ENCODE peak calls at places on chromosomes 11 and 22, in six cellular contexts. One of them, this sample, is unnamed.

GRCh38 chr11:129375731-129376657 is at the start of gene BARX2:
- DNase-seq in fibroblast of the aortic adventitia: peak; percentile 56
- DNase-seq in NCI-H2029: peak; percentile 38
- DNase-seq in esophagus squamous epithelium: no peak
- DNase-seq in T follicular helper cell: no peak
- DNase-seq in activated CD4-positive, alpha-beta T cell treated with anti-CD3 and anti-CD28 coated beads, Interleukin-2, amount 10 ng/mL, durations not matched to agents 7 days and 5 days: peak; percentile 24
- DNase-seq in this sample: no peak

GRCh38 chr11:705646-706438 is at the start of gene EPS8L2:
- DNase-seq in fibroblast of the aortic adventitia: no peak
- DNase-seq in esophagus squamous epithelium: no peak
- DNase-seq in T follicular helper cell: no peak
- DNase-seq in activated CD4-positive, alpha-beta T cell treated with anti-CD3 and anti-CD28 coated beads, Interleukin-2, amount 10 ng/mL, durations not matched to agents 7 days and 5 days: no peak
- DNase-seq in NCI-H2029: peak; percentile 29
- DNase-seq in this sample: no peak

GRCh38 chr11:46952553-46952952 is 16.0 kb downstream of the CSTPP1 start:
- DNase-seq in NCI-H2029: no peak
- DNase-seq in T follicular helper cell: no peak
- DNase-seq in esophagus squamous epithelium: no peak
- DNase-seq in fibroblast of the aortic adventitia: no peak
- DNase-seq in activated CD4-positive, alpha-beta T cell treated with anti-CD3 and anti-CD28 coated beads, Interleukin-2, amount 10 ng/mL, durations not matched to agents 7 days and 5 days: no peak
- DNase-seq in this sample: no peak

GRCh38 chr22:28030442-28030841 is 111.4 kb upstream of the PITPNB start:
- DNase-seq in NCI-H2029: no peak
- DNase-seq in activated CD4-positive, alpha-beta T cell treated with anti-CD3 and anti-CD28 coated beads, Interleukin-2, amount 10 ng/mL, durations not matched to agents 7 days and 5 days: no peak
- DNase-seq in T follicular helper cell: no peak
- DNase-seq in fibroblast of the aortic adventitia: no peak
- DNase-seq in esophagus squamous epithelium: no peak
- DNase-seq in this sample: no peak

GRCh38 chr11:124676386-124676785 is 2.7 kb downstream of the SPA17 start:
- DNase-seq in esophagus squamous epithelium: no peak
- DNase-seq in NCI-H2029: no peak
- DNase-seq in T follicular helper cell: no peak
- DNase-seq in fibroblast of the aortic adventitia: peak; percentile 84
- DNase-seq in activated CD4-positive, alpha-beta T cell treated with anti-CD3 and anti-CD28 coated beads, Interleukin-2, amount 10 ng/mL, durations not matched to agents 7 days and 5 days: no peak
- DNase-seq in this sample: no peak

GRCh38 chr11:116792869-116793475 is 1.3 kb upstream of the APOA5 start:
- DNase-seq in T follicular helper cell: no peak
- DNase-seq in esophagus squamous epithelium: no peak
- DNase-seq in NCI-H2029: no peak
- DNase-seq in fibroblast of the aortic adventitia: peak; percentile 70
- DNase-seq in activated CD4-positive, alpha-beta T cell treated with anti-CD3 and anti-CD28 coated beads, Interleukin-2, amount 10 ng/mL, durations not matched to agents 7 days and 5 days: no peak
- DNase-seq in this sample: no peak

GRCh38 chr22:49825436-49825835 is 2.2 kb downstream of the BRD1 start:
- DNase-seq in T follicular helper cell: no peak
- DNase-seq in activated CD4-positive, alpha-beta T cell treated with anti-CD3 and anti-CD28 coated beads, Interleukin-2, amount 10 ng/mL, durations not matched to agents 7 days and 5 days: no peak
- DNase-seq in NCI-H2029: no peak
- DNase-seq in fibroblast of the aortic adventitia: peak; percentile 48
- DNase-seq in esophagus squamous epithelium: no peak
- DNase-seq in this sample: no peak

GRCh38 chr11:20172721-20173447 is 12.6 kb upstream of the DBX1 start:
- DNase-seq in esophagus squamous epithelium: no peak
- DNase-seq in T follicular helper cell: no peak
- DNase-seq in activated CD4-positive, alpha-beta T cell treated with anti-CD3 and anti-CD28 coated beads, Interleukin-2, amount 10 ng/mL, durations not matched to agents 7 days and 5 days: no peak
- DNase-seq in NCI-H2029: no peak
- DNase-seq in fibroblast of the aortic adventitia: no peak
- DNase-seq in this sample: no peak

GRCh38 chr22:49770454-49771265 is 57.0 kb downstream of the BRD1 start:
- DNase-seq in esophagus squamous epithelium: no peak
- DNase-seq in activated CD4-positive, alpha-beta T cell treated with anti-CD3 and anti-CD28 coated beads, Interleukin-2, amount 10 ng/mL, durations not matched to agents 7 days and 5 days: peak; percentile 27
- DNase-seq in T follicular helper cell: no peak
- DNase-seq in fibroblast of the aortic adventitia: no peak
- DNase-seq in NCI-H2029: no peak
- DNase-seq in this sample: peak; percentile 7

GRCh38 chr11:128405693-128406364 is 181.5 kb downstream of the ETS1 start:
- DNase-seq in esophagus squamous epithelium: no peak
- DNase-seq in T follicular helper cell: no peak
- DNase-seq in activated CD4-positive, alpha-beta T cell treated with anti-CD3 and anti-CD28 coated beads, Interleukin-2, amount 10 ng/mL, durations not matched to agents 7 days and 5 days: no peak
- DNase-seq in fibroblast of the aortic adventitia: peak; percentile 52
- DNase-seq in NCI-H2029: no peak
- DNase-seq in this sample: no peak

This sample was measured in T-helper 17 cell.